ENCODE peak calls at places on chromosome 22, in five cellular contexts. M is lung, D is A549, H is HL-60, V is PC-3. S is an unnamed sample.

GRCh38 chr22:19687561-19688300 is 26.6 kb upstream of the SEPTIN5 start:
- DNase-seq in M (no peak), D (no peak), H (peak), V (no peak), S (no peak)

GRCh38 chr22:44422742-44423370 is 75.2 kb downstream of the RTL6 start:
- DNase-seq in M (no peak), D (no peak), H (no peak), V (peak), S (no peak)

GRCh38 chr22:16933924-16934282 is 74.1 kb downstream of the GAB4 start:
- DNase-seq in M (no peak), D (no peak), H (no peak), V (no peak), S (no peak)

GRCh38 chr22:38345782-38346181 is 28.5 kb upstream of the CSNK1E start:
- DNase-seq in M (no peak), D (no peak), H (no peak), V (no peak), S (no peak)

GRCh38 chr22:29625090-29625825 is 21.8 kb downstream of the NF2 start:
- DNase-seq in M (peak), D (peak), H (peak), V (peak), S (peak)

GRCh38 chr22:44172370-44173108 is 8.2 kb upstream of the PARVG start:
- DNase-seq in M (peak), D (no peak), H (peak), V (no peak), S (no peak)

GRCh38 chr22:28923826-28924732 is 40.7 kb downstream of the ZNRF3 start:
- DNase-seq in M (peak), D (no peak), H (no peak), V (no peak), S (no peak)

GRCh38 chr22:19545935-19546207 is 21.7 kb upstream of the CLDN5 start:
- DNase-seq in M (no peak), D (no peak), H (no peak), V (no peak), S (no peak)

GRCh38 chr22:36569999-36570398 is 41.0 kb upstream of the EIF3D start:
- DNase-seq in M (no peak), D (peak), H (no peak), V (no peak), S (no peak)

GRCh38 chr22:17891427-17892167 is 117.3 kb upstream of the BID start:
- DNase-seq in M (no peak), D (no peak), H (no peak), V (no peak), S (no peak)

GRCh38 chr22:50138988-50139387 is 31.5 kb upstream of the PANX2 start:
- DNase-seq in M (no peak), D (no peak), H (no peak), V (no peak), S (no peak)

GRCh38 chr22:44242946-44243724 is 62.4 kb downstream of the PARVG start:
- DNase-seq in M (no peak), D (no peak), H (no peak), V (no peak), S (no peak)

GRCh38 chr22:28882545-28882877 is 861 bp upstream of the ZNRF3 start:
- DNase-seq in M (no peak), D (no peak), H (peak), V (no peak), S (no peak)

GRCh38 chr22:49826603-49827306 is 918 bp downstream of the BRD1 start:
- DNase-seq in M (no peak), D (no peak), H (no peak), V (no peak), S (peak)

GRCh38 chr22:37907036-37907954 is 1.2 kb downstream of the MICALL1 start:
- DNase-seq in M (no peak), D (no peak), H (no peak), V (no peak), S (no peak)

GRCh38 chr22:26406118-26406517 is 22.9 kb upstream of the ASPHD2 start:
- DNase-seq in M (no peak), D (peak), H (no peak), V (peak), S (no peak)

GRCh38 chr22:37784829-37785495 is 22.8 kb upstream of the GCAT start:
- DNase-seq in M (no peak), D (no peak), H (no peak), V (peak), S (no peak)

GRCh38 chr22:38462960-38463784 is 4.7 kb upstream of the KDELR3 start:
- DNase-seq in M (no peak), D (no peak), H (no peak), V (no peak), S (no peak)

GRCh38 chr22:36910461-36910860 is 3.0 kb upstream of the CSF2RB start:
- DNase-seq in M (no peak), D (no peak), H (no peak), V (peak), S (no peak)

GRCh38 chr22:17606472-17606871 is 22.1 kb downstream of the ATP6V1E1 start:
- DNase-seq in M (no peak), D (no peak), H (no peak), V (no peak), S (no peak)

GRCh38 chr22:43473441-43473840 is 61.6 kb downstream of the MPPED1 start:
- DNase-seq in M (no peak), D (no peak), H (no peak), V (no peak), S (no peak)

GRCh38 chr22:45738206-45738605 is 66.6 kb downstream of the ATXN10 start:
- DNase-seq in M (no peak), D (no peak), H (no peak), V (peak), S (no peak)

GRCh38 chr22:37454857-37455686 is 27.8 kb upstream of the ELFN2 start:
- DNase-seq in M (peak), D (peak), H (no peak), V (peak), S (no peak)

GRCh38 chr22:50444663-50445062 is 30.2 kb downstream of the SBF1 start:
- DNase-seq in M (peak), D (peak), H (no peak), V (peak), S (no peak)

GRCh38 chr22:28112548-28113043 is 193.5 kb upstream of the PITPNB start:
- DNase-seq in M (peak), D (peak), H (no peak), V (peak), S (no peak)

GRCh38 chr22:48882636-48883200 is 945.0 kb downstream of the BRD1 start:
- DNase-seq in M (no peak), D (no peak), H (no peak), V (no peak), S (no peak)

GRCh38 chr22:37464181-37464580 is 22.0 kb downstream of the MFNG start:
- DNase-seq in M (no peak), D (no peak), H (no peak), V (no peak), S (no peak)

GRCh38 chr22:43213066-43213465 is 26.1 kb upstream of the TTLL12 start:
- DNase-seq in M (no peak), D (no peak), H (no peak), V (no peak), S (no peak)

GRCh38 chr22:50727678-50728522 is 10.1 kb upstream of the ACR start:
- DNase-seq in M (no peak), D (no peak), H (no peak), V (no peak), S (no peak)

GRCh38 chr22:17785185-17786184 is 11.2 kb upstream of the BID start:
- DNase-seq in M (peak), D (peak), H (peak), V (peak), S (peak)

GRCh38 chr22:28883917-28884753 is 763 bp downstream of the ZNRF3 start:
- DNase-seq in M (no peak), D (peak), H (peak), V (peak), S (peak)

GRCh38 chr22:29128891-29129643 is 56.2 kb downstream of the KREMEN1 start:
- DNase-seq in M (no peak), D (no peak), H (no peak), V (no peak), S (no peak)

GRCh38 chr22:47012589-47013365 is 250.3 kb downstream of the TBC1D22A start:
- DNase-seq in M (no peak), D (no peak), H (peak), V (peak), S (no peak)
- TF ChIP-seq CTCF in M (no peak), D (no peak), H (no peak), V (peak), S (no peak)

GRCh38 chr22:22571862-22572261 is 12.8 kb upstream of the PRAME start:
- DNase-seq in M (no peak), D (no peak), H (no peak), V (no peak), S (no peak)
- H3K27ac ChIP-seq in M (no peak), D (no peak), H (no peak), V (no peak), S (no peak)

DNA sequence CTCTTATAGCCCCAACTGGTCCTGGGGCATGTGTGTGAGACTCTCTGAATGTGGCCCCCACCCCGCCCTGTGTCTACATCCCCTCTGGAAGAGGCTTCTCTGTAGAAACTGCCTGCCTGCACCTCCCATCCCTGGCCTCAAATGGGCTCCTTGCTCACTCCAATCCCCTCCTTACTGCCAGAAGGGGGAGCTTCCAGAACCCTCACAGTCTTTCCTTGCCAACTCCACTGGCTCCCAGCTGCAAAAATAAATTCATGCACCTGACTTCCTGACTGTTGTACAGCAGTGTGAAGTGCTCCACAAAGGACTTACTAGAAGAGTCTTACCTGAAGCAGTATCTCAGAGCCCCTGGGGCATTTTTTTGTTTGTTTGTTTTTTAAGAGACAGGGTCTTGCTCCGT is 15.2 kb upstream of the SERPIND1 start:
- DNase-seq in M (no peak), D (peak), H (no peak), V (no peak), S (no peak)
- TF ChIP-seq CTCF in M (no peak), D (peak), H (no peak), V (peak), S (no peak)

GRCh38 chr22:25149014-25149413 is 50.6 kb upstream of the CRYBB3 start:
- DNase-seq in M (no peak), D (no peak), H (no peak), V (no peak), S (no peak)
- H3K27ac ChIP-seq in M (peak), D (no peak), H (no peak), V (no peak), S (no peak)

GRCh38 chr22:30635273-30636225 is at the start of gene SLC35E4:
- DNase-seq in M (peak), D (peak), H (peak), V (peak), S (peak)
- TF ChIP-seq CTCF in M (peak), D (no peak), H (no peak), V (peak), S (no peak)

GRCh38 chr22:47175151-47175760 is 412.8 kb downstream of the TBC1D22A start:
- DNase-seq in M (no peak), D (no peak), H (no peak), V (no peak), S (no peak)
- H3K27ac ChIP-seq in M (peak), D (no peak), H (no peak), V (no peak), S (no peak)

GRCh38 chr22:41682033-41682807 is 6.4 kb downstream of the SNU13 start:
- DNase-seq in M (peak), D (no peak), H (peak), V (peak), S (peak)
- TF ChIP-seq CTCF in M (no peak), D (no peak), H (no peak), V (no peak), S (no peak)

DNA sequence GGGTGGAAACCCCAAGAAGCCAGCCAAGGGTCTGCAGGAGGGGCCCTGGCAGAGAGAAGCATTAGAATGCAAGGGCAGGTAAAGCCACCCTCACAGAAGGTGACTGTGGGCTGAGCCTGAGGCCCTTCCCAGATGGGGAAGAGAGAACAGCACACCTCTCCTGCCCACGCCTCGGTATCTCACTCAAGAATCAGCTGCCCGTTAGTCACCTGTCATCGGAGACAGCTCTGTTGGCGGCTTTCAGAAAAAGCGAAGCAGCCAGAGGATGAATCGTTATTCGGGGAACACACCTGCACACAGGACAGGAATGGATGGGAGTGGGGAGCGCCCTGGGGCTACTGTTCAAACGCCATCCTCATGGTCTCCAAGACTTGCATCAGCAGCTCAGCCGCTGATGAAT is 21.7 kb upstream of the TMA7B start:
- DNase-seq in M (no peak), D (no peak), H (no peak), V (no peak), S (no peak)
- H3K27ac ChIP-seq in M (no peak), D (no peak), H (no peak), V (no peak), S (peak)

GRCh38 chr22:35253946-35254345 is 3.3 kb upstream of the HMGXB4 start:
- DNase-seq in M (no peak), D (no peak), H (no peak), V (no peak), S (no peak)

GRCh38 chr22:35257321-35258143 is at the start of gene HMGXB4:
- DNase-seq in M (peak), D (peak), H (peak), V (peak), S (peak)

GRCh38 chr22:35258144-35258988 is 1.1 kb downstream of the HMGXB4 start:
- DNase-seq in M (no peak), D (peak), H (no peak), V (peak), S (no peak)

DNA sequence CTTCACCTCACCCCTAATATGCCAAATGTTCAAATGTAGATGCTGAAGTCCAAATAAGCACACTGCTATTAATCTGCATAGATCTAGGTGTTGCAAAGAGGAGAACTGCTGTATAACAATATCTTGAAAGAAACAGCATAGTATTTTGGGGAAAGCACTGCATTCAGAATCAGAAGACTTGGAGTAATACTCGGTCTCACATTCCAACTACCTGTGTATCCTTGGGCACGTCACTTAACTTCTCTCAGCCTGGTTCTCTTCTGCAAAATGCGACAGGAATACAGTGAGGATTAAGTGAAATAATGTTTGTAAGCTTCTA is 332 bp upstream of the HMGXB4 start:
- DNase-seq in M (no peak), D (no peak), H (no peak), V (no peak), S (no peak)
- TF ChIP-seq CTCF in M (no peak), D (no peak), H (no peak), V (no peak), S (no peak)

S was measured in CD8-positive, alpha-beta T cell.